ENCODE peak calls at places on chromosomes 4 and X, in seven cellular contexts. G, T, V, S, Y, J and I are unnamed samples.

GRCh38 chr4:74640111-74640903 is 154.0 kb downstream of the BTC start:
- DNase-seq in G (no peak), T (no peak), V (no peak), S (no peak), Y (no peak), J (no peak), I (no peak)

GRCh38 chr4:789571-790465 is 36.1 kb downstream of the CPLX1 start:
- DNase-seq in G (no peak), T (no peak), V (no peak), S (no peak), Y (peak; percentile 59), J (no peak), I (no peak)

GRCh38 chr4:1075266-1075665 is 38.1 kb downstream of the RNF212 start:
- DNase-seq in G (no peak), T (no peak), V (no peak), S (no peak), Y (no peak), J (peak; percentile 30), I (no peak)

GRCh38 chrX:49932786-49933185 is 10.4 kb downstream of the CLCN5 start:
- DNase-seq in G (no peak), T (no peak), V (no peak), S (no peak), Y (no peak), J (no peak), I (no peak)

GRCh38 chrX:31580227-31580626 is 508.4 kb upstream of the FTHL17 start:
- DNase-seq in G (no peak), T (no peak), V (no peak), S (no peak), Y (no peak), J (no peak), I (no peak)

GRCh38 chrX:93422693-93423092 is 250.7 kb downstream of the NAP1L3 start:
- DNase-seq in G (no peak), T (no peak), V (no peak), S (no peak), Y (no peak), J (no peak), I (no peak)

GRCh38 chr4:86946868-86947493 is 12.2 kb downstream of the AFF1 start:
- DNase-seq in G (no peak), T (no peak), V (no peak), S (no peak), Y (no peak), J (no peak), I (no peak)

GRCh38 chr4:1472911-1473518 is 66.8 kb upstream of the NKX1-1 start:
- DNase-seq in G (no peak), T (peak; percentile 10), V (no peak), S (no peak), Y (no peak), J (peak; percentile 46), I (no peak)

GRCh38 chr4:136277741-136278140 is 1254.6 kb downstream of the PCDH18 start:
- DNase-seq in G (no peak), T (no peak), V (no peak), S (no peak), Y (no peak), J (no peak), I (no peak)

GRCh38 chr4:67291639-67292038 is 253.7 kb downstream of the CENPC start:
- DNase-seq in G (no peak), T (no peak), V (no peak), S (no peak), Y (no peak), J (no peak), I (no peak)

GRCh38 chrX:14095702-14096101 is 66.0 kb upstream of the GEMIN8 start:
- DNase-seq in G (peak; percentile 65), T (peak; percentile 23), V (peak; percentile 28), S (peak; percentile 4), Y (no peak), J (no peak), I (no peak)

GRCh38 chrX:24426340-24426913 is 38.7 kb upstream of the PDK3 start:
- DNase-seq in G (no peak), T (no peak), V (no peak), S (no peak), Y (no peak), J (no peak), I (peak; percentile 21)

GRCh38 chrX:152220612-152221011 is 82.2 kb upstream of the MAGEA10 start:
- DNase-seq in G (no peak), T (no peak), V (no peak), S (no peak), Y (no peak), J (no peak), I (no peak)

GRCh38 chr4:8861576-8862279 is 9.9 kb downstream of the HMX1 start:
- DNase-seq in G (no peak), T (no peak), V (no peak), S (no peak), Y (no peak), J (no peak), I (no peak)

GRCh38 chr4:8919651-8920288 is 48.1 kb upstream of the HMX1 start:
- DNase-seq in G (no peak), T (no peak), V (peak; percentile 21), S (no peak), Y (peak; percentile 44), J (no peak), I (peak; percentile 3)

GRCh38 chr4:22957774-22958173 is 265.0 kb downstream of the GBA3 start:
- DNase-seq in G (no peak), T (no peak), V (no peak), S (no peak), Y (no peak), J (no peak), I (no peak)

GRCh38 chrX:47497274-47497673 is 14.3 kb upstream of the ZNF41 start:
- DNase-seq in G (no peak), T (no peak), V (no peak), S (no peak), Y (no peak), J (no peak), I (no peak)

GRCh38 chr4:6548201-6548881 is 26.6 kb upstream of the MAN2B2 start:
- DNase-seq in G (no peak), T (no peak), V (no peak), S (no peak), Y (no peak), J (no peak), I (no peak)

GRCh38 chrX:150361777-150362351 is 1.3 kb upstream of the MAMLD1 start:
- DNase-seq in G (no peak), T (no peak), V (no peak), S (no peak), Y (peak; percentile 74), J (no peak), I (no peak)

GRCh38 chr4:94451669-94452475 is at the start of gene PDLIM5:
- DNase-seq in G (peak; percentile 96), T (peak; percentile 89), V (peak; percentile 93), S (peak; percentile 66), Y (peak; percentile 94), J (peak; percentile 93), I (peak; percentile 94)

DNA sequence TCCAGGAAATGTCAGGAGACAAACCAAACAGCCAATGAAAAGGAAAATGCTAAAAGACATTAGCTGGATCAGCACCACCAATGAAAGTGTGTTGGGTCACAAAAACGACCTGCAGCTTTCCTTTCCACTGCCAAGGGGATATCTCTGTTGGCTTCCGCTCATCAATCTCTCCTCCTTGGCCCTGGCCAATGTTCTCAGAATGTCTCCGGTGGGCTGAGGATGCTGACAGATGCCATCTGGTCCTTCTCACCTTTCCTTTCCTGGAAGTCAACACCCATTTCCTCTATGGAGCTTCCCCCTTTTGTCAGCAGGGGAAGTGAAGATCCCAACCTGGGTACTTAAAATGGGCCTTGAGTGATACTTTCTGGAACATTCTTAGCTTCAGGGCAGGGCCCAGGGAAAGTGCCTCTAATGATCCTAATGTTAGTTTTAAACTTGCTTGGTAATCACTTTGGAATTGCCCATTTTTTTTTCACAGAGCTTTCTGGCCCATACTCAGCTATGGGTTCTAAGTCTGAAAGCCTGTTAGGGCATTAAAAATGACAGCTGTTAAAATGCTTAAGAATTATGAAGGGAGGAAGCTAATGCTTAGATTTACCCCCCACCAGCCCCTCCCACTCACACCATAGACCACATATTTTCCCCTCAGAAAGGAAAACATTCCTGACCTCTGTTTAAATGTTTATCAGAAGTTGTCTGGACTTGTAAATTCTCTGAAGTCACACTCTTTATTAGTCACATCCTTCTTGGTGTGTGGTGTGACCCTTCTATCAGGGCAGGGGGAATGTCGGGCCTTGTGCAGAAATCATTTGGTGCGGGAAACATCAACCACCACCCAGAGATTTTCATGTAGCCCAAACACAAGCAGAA is 29.2 kb downstream of the IGFBP7 start:
- DNase-seq in G (peak; percentile 51), T (no peak), V (no peak), S (no peak), Y (no peak), J (no peak), I (peak; percentile 20)
- TF ChIP-seq CTCF in G (no peak), T (no peak), V (no peak), S (no peak), Y (no peak), J (no peak), I (no peak)

DNA sequence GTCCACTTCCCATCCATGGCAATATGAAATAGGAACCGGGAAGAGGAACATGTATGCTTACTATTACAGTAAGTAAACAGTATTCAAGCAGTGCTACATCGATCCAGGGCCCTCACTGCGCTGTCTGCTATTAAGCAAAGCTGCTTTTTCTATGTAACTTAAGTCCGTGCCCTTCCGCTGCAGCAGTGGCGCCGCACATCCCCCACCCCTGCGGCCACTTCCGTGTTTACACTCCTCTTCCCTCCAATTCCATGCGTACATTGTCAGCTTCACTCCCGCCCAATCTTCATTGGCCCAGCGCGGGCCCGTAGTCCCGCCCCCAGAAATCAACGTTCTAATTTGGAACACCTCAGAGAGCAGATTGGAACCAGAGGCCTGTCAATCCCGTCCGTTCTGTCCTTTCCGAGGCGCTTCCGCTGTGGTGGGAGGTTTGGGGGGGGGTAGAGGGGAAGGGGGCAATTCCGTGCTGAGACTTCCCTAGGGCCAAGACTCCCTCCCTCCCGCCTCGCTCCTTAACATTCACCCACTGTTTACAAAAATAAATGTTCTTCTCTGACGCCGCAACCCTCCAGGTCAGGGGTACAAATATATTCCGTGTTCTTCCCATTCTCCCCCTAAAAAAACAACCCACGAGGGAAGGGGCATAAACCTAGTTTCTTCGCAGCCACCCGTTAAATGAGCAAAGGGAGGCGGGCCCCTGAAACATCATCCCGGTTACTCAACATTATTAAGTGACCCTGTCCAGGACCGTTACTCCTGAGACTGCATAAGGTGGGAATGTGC is 67.4 kb downstream of the NOCT start:
- DNase-seq in G (peak; percentile 99), T (peak; percentile 94), V (peak; percentile 95), S (peak; percentile 93), Y (peak; percentile 97), J (peak; percentile 98), I (peak; percentile 97)
- TF ChIP-seq POLR2A in G (no peak), T (no peak), V (no peak), S (peak; percentile 61), Y (peak; percentile 43), J (no peak), I (peak; percentile 49)

GRCh38 chrX:10773318-10773717 is 152.9 kb upstream of the MID1 start:
- DNase-seq in G (no peak), T (no peak), V (no peak), S (no peak), Y (no peak), J (no peak), I (no peak)
- H3K27me3 ChIP-seq in G (no peaks in the 10 kb centered on the region), T (no peaks in the 10 kb centered on the region), V (no peaks in the 10 kb centered on the region), S (no peaks in the 10 kb centered on the region), Y (no peaks in the 10 kb centered on the region), J (no peaks in the 10 kb centered on the region), I (no peaks in the 10 kb centered on the region)

GRCh38 chr4:188624370-188624769 is 485.1 kb downstream of the TRIML1 start:
- DNase-seq in G (no peak), T (no peak), V (no peak), S (no peak), Y (no peak), J (no peak), I (no peak)
- TF ChIP-seq CTCF in G (no peak), T (no peak), V (no peak), S (no peak), Y (no peak), J (no peak), I (no peak)

GRCh38 chr4:119024102-119024501 is 111.5 kb upstream of the MYOZ2 start:
- DNase-seq in G (no peak), T (no peak), V (no peak), S (no peak), Y (no peak), J (no peak), I (no peak)
- TF ChIP-seq POLR2A in G (no peak), T (no peak), V (no peak), S (no peak), Y (no peak), J (no peak), I (no peak)